ENCODE peak calls at places on chromosomes 4 and X, in six cellular contexts. P, F, V, L, B and X are unnamed samples.

GRCh38 chr4:145823743-145824142 is 114.9 kb downstream of the ZNF827 start:
- DNase-seq in B (no peak), P (no peak), V (no peak), L (no peak), F (no peak), X (no peak)

GRCh38 chr4:168524006-168524405 is 27.2 kb downstream of the PALLD start:
- DNase-seq in V (no peak), F (no peak), P (no peak), B (peak), L (no peak), X (no peak)

GRCh38 chr4:15765910-15766703 is 12.0 kb upstream of the CD38 start:
- DNase-seq in V (no peak), B (no peak), F (no peak), P (no peak), L (peak), X (no peak)

GRCh38 chrX:12401252-12401651 is 263.0 kb downstream of the FRMPD4 start:
- DNase-seq in B (no peak), L (no peak), P (no peak), F (no peak), V (no peak), X (no peak)

GRCh38 chr4:55312491-55313101 is 33.4 kb upstream of the SRD5A3 start:
- DNase-seq in B (peak), F (peak), V (no peak), L (peak), P (peak), X (peak)

GRCh38 chr4:33465565-33465964 is 2745.4 kb downstream of the PCDH7 start:
- DNase-seq in B (no peak), P (no peak), V (no peak), F (no peak), L (no peak), X (no peak)

GRCh38 chr4:83043801-83044407 is 8.9 kb downstream of the COPS4 start:
- DNase-seq in F (no peak), P (no peak), L (no peak), V (no peak), B (peak), X (no peak)

GRCh38 chr4:114921790-114922581 is 191.4 kb downstream of the NDST4 start:
- DNase-seq in B (no peak), P (peak), V (no peak), L (no peak), F (peak), X (peak)

GRCh38 chr4:138894688-138895087 is 120.9 kb upstream of the NOCT start:
- DNase-seq in P (no peak), L (no peak), F (no peak), V (no peak), B (no peak), X (no peak)

GRCh38 chr4:80226091-80226490 is 28.8 kb downstream of the PRDM8 start:
- DNase-seq in B (no peak), L (no peak), V (no peak), F (no peak), P (no peak), X (no peak)

GRCh38 chr4:94671113-94671512 is 86.6 kb upstream of the BMPR1B start:
- DNase-seq in P (no peak), L (no peak), V (no peak), B (no peak), F (no peak), X (no peak)

GRCh38 chrX:38860106-38861013 is 59.1 kb downstream of the MID1IP1 start:
- DNase-seq in B (no peak), P (no peak), V (no peak), L (no peak), F (no peak), X (no peak)

GRCh38 chrX:48940404-48940955 is 16.9 kb downstream of the OTUD5 start:
- DNase-seq in P (no peak), B (no peak), V (no peak), F (no peak), L (peak), X (no peak)